ENCODE peak calls at places on chromosomes 6 and 20, in five cellular contexts. T is AG10803; L is SK-MEL-5; Z is CD4-positive, alpha-beta T cell; Q is Kasumi-1. O is an unnamed sample.

GRCh38 chr6:137191670-137192069 is 18.2 kb upstream of the IL22RA2 start:
- DNase-seq in T (peak; percentile 18), L (no peak), Z (no peak), Q (no peak), O (no peak)

GRCh38 chr6:96659084-96659845 is 96.3 kb downstream of the FHL5 start:
- DNase-seq in T (no peak), L (no peak), Z (no peak), Q (no peak), O (no peak)

GRCh38 chr20:8139899-8140298 is 7.8 kb downstream of the PLCB1 start:
- DNase-seq in T (no peak), L (no peak), Z (no peak), Q (no peak), O (no peak)

GRCh38 chr20:11296221-11296620 is 621.5 kb upstream of the BTBD3 start:
- DNase-seq in T (no peak), L (peak; percentile 16), Z (no peak), Q (no peak), O (peak; percentile 75)

GRCh38 chr20:17327185-17327780 is 100.4 kb downstream of the PCSK2 start:
- DNase-seq in T (no peak), L (no peak), Z (no peak), Q (no peak), O (no peak)

GRCh38 chr6:57302477-57302876 is 15.0 kb upstream of the PRIM2 start:
- DNase-seq in T (no peak), L (no peak), Z (no peak), Q (no peak), O (no peak)

GRCh38 chr6:14983599-14984296 is 262.1 kb upstream of the JARID2 start:
- DNase-seq in T (no peak), L (no peak), Z (no peak), Q (no peak), O (no peak)

GRCh38 chr6:13030421-13030820 is 297.9 kb downstream of the TBC1D7 start:
- DNase-seq in T (peak; percentile 33), L (no peak), Z (no peak), Q (no peak), O (no peak)

GRCh38 chr6:43847741-43848630 is 78.0 kb downstream of the VEGFA start:
- DNase-seq in T (peak; percentile 29), L (no peak), Z (no peak), Q (no peak), O (no peak)

GRCh38 chr6:10441004-10441654 is 26.3 kb upstream of the TFAP2A start:
- DNase-seq in T (peak; percentile 91), L (peak; percentile 87), Z (no peak), Q (no peak), O (no peak)

GRCh38 chr6:44367686-44368085 is 19.8 kb upstream of the CDC5L start:
- DNase-seq in T (no peak), L (no peak), Z (no peak), Q (peak; percentile 37), O (no peak)

GRCh38 chr20:3847419-3847940 is 846 bp downstream of the MAVS start:
- DNase-seq in T (no peak), L (no peak), Z (no peak), Q (no peak), O (no peak)

GRCh38 chr20:52536841-52537400 is 345.3 kb upstream of the ZFP64 start:
- DNase-seq in T (no peak), L (no peak), Z (no peak), Q (no peak), O (no peak)

GRCh38 chr6:99712560-99712959 is 105.9 kb downstream of the PRDM13 start:
- DNase-seq in T (no peak), L (no peak), Z (no peak), Q (no peak), O (peak; percentile 12)

GRCh38 chr6:112481256-112481655 is 134.1 kb downstream of the RFPL4B start:
- DNase-seq in T (peak; percentile 78), L (no peak), Z (no peak), Q (no peak), O (no peak)

GRCh38 chr6:54992789-54993188 is 146.2 kb downstream of the FAM83B start:
- DNase-seq in T (no peak), L (peak; percentile 39), Z (no peak), Q (peak; percentile 15), O (peak; percentile 50)

GRCh38 chr6:90098025-90098474 is 198.6 kb downstream of the BACH2 start:
- DNase-seq in T (peak; percentile 98), L (peak; percentile 42), Z (no peak), Q (peak; percentile 54), O (peak; percentile 73)

GRCh38 chr6:21500894-21501293 is 92.7 kb upstream of the SOX4 start:
- DNase-seq in T (no peak), L (no peak), Z (no peak), Q (no peak), O (no peak)